ENCODE peak calls at places on chromosome 4, in seven cellular contexts. C is CD8-positive, alpha-beta memory T cell; B is ovary; G is RWPE1; S is activated naive CD4-positive, alpha-beta T cell; P is NCI-H1092; D is NCI-H146. N is an unnamed sample.

GRCh38 chr4:168511780-168512467 is 15.1 kb downstream of the PALLD start:
- DNase-seq in C (peak), B (no peak), G (no peak), S (peak), P (no peak), D (no peak), N (peak)

GRCh38 chr4:174369968-174370367 is 86.3 kb downstream of the CEP44 start:
- DNase-seq in C (no peak), B (no peak), G (no peak), S (no peak), P (no peak), D (no peak), N (no peak)

GRCh38 chr4:15182600-15183222 is 180.4 kb downstream of the CPEB2 start:
- DNase-seq in C (no peak), B (no peak), G (peak), S (no peak), P (no peak), D (no peak), N (no peak)

GRCh38 chr4:19358015-19358414 is 893.7 kb upstream of the SLIT2 start:
- DNase-seq in C (no peak), B (no peak), G (peak), S (no peak), P (no peak), D (no peak), N (no peak)

GRCh38 chr4:162957521-162958143 is 209.1 kb downstream of the NAF1 start:
- DNase-seq in C (no peak), B (no peak), G (no peak), S (no peak), P (no peak), D (no peak), N (no peak)

GRCh38 chr4:12949719-12950118 is 534.4 kb downstream of the RAB28 start:
- DNase-seq in C (no peak), B (no peak), G (no peak), S (no peak), P (no peak), D (no peak), N (no peak)

GRCh38 chr4:26227827-26228226 is 93.0 kb upstream of the RBPJ start:
- DNase-seq in C (no peak), B (no peak), G (no peak), S (no peak), P (no peak), D (peak), N (no peak)

GRCh38 chr4:119149110-119149509 is 13.5 kb downstream of the MYOZ2 start:
- DNase-seq in C (no peak), B (no peak), G (no peak), S (no peak), P (no peak), D (no peak), N (no peak)

GRCh38 chr4:126611900-126612299 is 1020.9 kb upstream of the INTU start:
- DNase-seq in C (no peak), B (no peak), G (peak), S (no peak), P (no peak), D (no peak), N (no peak)

GRCh38 chr4:104592894-104593470 is 98.3 kb upstream of the CXXC4 start:
- DNase-seq in C (no peak), B (no peak), G (no peak), S (no peak), P (peak), D (no peak), N (no peak)

GRCh38 chr4:78880874-78881492 is 58.3 kb downstream of the PAQR3 start:
- DNase-seq in C (no peak), B (no peak), G (no peak), S (no peak), P (no peak), D (no peak), N (no peak)

GRCh38 chr4:73376251-73376650 is 27.8 kb upstream of the ALB start:
- DNase-seq in C (no peak), B (no peak), G (no peak), S (no peak), P (no peak), D (no peak), N (no peak)

GRCh38 chr4:83552085-83552484 is 16.2 kb downstream of the GPAT3 start:
- DNase-seq in C (no peak), B (no peak), G (no peak), S (no peak), P (no peak), D (no peak), N (no peak)

GRCh38 chr4:138190452-138190858 is 51.7 kb downstream of the SLC7A11 start:
- DNase-seq in C (no peak), B (no peak), G (no peak), S (no peak), P (no peak), D (no peak), N (no peak)

GRCh38 chr4:77159798-77160197 is 2.8 kb downstream of the CCNG2 start:
- DNase-seq in C (no peak), B (no peak), G (no peak), S (no peak), P (no peak), D (no peak), N (no peak)

GRCh38 chr4:126776361-126776760 is 856.4 kb upstream of the INTU start:
- DNase-seq in C (no peak), B (no peak), G (no peak), S (no peak), P (no peak), D (no peak), N (no peak)

GRCh38 chr4:48780867-48781219 is 764 bp upstream of the FRYL start:
- DNase-seq in C (no peak), B (peak), G (no peak), S (no peak), P (no peak), D (peak), N (peak)

GRCh38 chr4:140237616-140238352 is 83.8 kb upstream of the MAML3 start:
- DNase-seq in C (no peak), B (peak), G (no peak), S (no peak), P (peak), D (peak), N (no peak)

GRCh38 chr4:98092833-98093439 is 50.3 kb downstream of the STPG2 start:
- DNase-seq in C (no peak), B (no peak), G (no peak), S (no peak), P (no peak), D (no peak), N (no peak)

GRCh38 chr4:97923096-97923495 is 220.2 kb downstream of the STPG2 start:
- DNase-seq in C (no peak), B (no peak), G (no peak), S (no peak), P (no peak), D (no peak), N (no peak)

GRCh38 chr4:18020145-18020670 is 1.3 kb downstream of the LCORL start:
- DNase-seq in C (peak), B (no peak), G (no peak), S (peak), P (no peak), D (peak), N (no peak)

GRCh38 chr4:142566243-142566642 is 279.9 kb downstream of the INPP4B start:
- DNase-seq in C (no peak), B (no peak), G (no peak), S (no peak), P (no peak), D (no peak), N (no peak)

N was measured in central memory CD4-positive, alpha-beta T cell.